ENCODE peak calls at places on chromosomes 1 and 21, in five cellular contexts. V, Q, I, L and W are unnamed samples.

GRCh38 chr1:92274939-92275338 is 23.8 kb downstream of the GLMN start:
- DNase-seq in Q (no peak), I (no peak), V (no peak), L (no peak), W (no peak)

GRCh38 chr1:84758968-84759491 is 68.8 kb upstream of the SSX2IP start:
- DNase-seq in V (no peak), I (no peak), Q (no peak), L (no peak), W (no peak)

GRCh38 chr1:223394242-223394641 is 1.0 kb downstream of the CCDC185 start:
- DNase-seq in I (no peak), L (no peak), V (no peak), Q (no peak), W (no peak)

GRCh38 chr1:94250341-94250740 is 13.0 kb upstream of the ARHGAP29 start:
- DNase-seq in Q (peak; percentile 67), L (no peak), I (no peak), V (no peak), W (no peak)

GRCh38 chr1:110356379-110356778 is 17.2 kb downstream of the RBM15 start:
- DNase-seq in I (no peak), L (no peak), Q (no peak), V (no peak), W (no peak)

GRCh38 chr1:173669491-173669941 is at the start of gene ANKRD45:
- DNase-seq in Q (no peak), V (peak; percentile 40), I (no peak), L (no peak), W (no peak)

GRCh38 chr1:168121314-168122029 is 15.3 kb downstream of the GPR161 start:
- DNase-seq in Q (peak; percentile 37), V (peak; percentile 81), L (no peak), I (peak; percentile 74), W (no peak)

GRCh38 chr1:42433324-42433860 is 22.4 kb downstream of the ZMYND12 start:
- DNase-seq in V (no peak), L (no peak), Q (no peak), I (no peak), W (no peak)

GRCh38 chr1:200154069-200154767 is 126.7 kb downstream of the NR5A2 start:
- DNase-seq in Q (no peak), L (peak; percentile 94), V (no peak), I (no peak), W (peak; percentile 44)

GRCh38 chr1:151993084-151993733 is 450 bp downstream of the S100A10 start:
- DNase-seq in V (peak; percentile 40), I (peak; percentile 82), Q (peak; percentile 42), L (no peak), W (peak; percentile 40)

GRCh38 chr21:38434913-38435533 is 63.3 kb downstream of the ERG start:
- DNase-seq in Q (no peak), I (no peak), L (no peak), V (no peak), W (no peak)

GRCh38 chr1:89721351-89721750 is 88.4 kb downstream of the LRRC8C start:
- DNase-seq in L (peak; percentile 61), I (no peak), Q (no peak), V (no peak), W (peak; percentile 16)

GRCh38 chr1:36108314-36108713 is 16.7 kb downstream of the COL8A2 start:
- DNase-seq in I (no peak), V (no peak), Q (no peak), L (no peak), W (no peak)

GRCh38 chr1:208233546-208233945 is 10.6 kb downstream of the PLXNA2 start:
- DNase-seq in V (no peak), L (no peak), I (peak; percentile 40), Q (peak; percentile 78), W (no peak)

GRCh38 chr1:204366759-204367158 is 7.0 kb upstream of the PLEKHA6 start:
- DNase-seq in L (peak; percentile 32), V (no peak), Q (no peak), I (no peak), W (peak; percentile 11)

GRCh38 chr1:41492341-41492848 is 7.9 kb upstream of the EDN2 start:
- DNase-seq in L (peak; percentile 77), V (no peak), I (no peak), Q (no peak), W (peak; percentile 47)

GRCh38 chr1:57683037-57683928 is 259.4 kb upstream of the DAB1 start:
- DNase-seq in L (no peak), V (no peak), Q (no peak), I (no peak), W (no peak)

GRCh38 chr21:16908087-16908486 is 604.8 kb upstream of the CXADR start:
- DNase-seq in V (no peak), L (no peak), Q (no peak), I (no peak), W (no peak)

GRCh38 chr1:115411388-115412063 is 73.5 kb upstream of the NGF start:
- DNase-seq in Q (no peak), I (no peak), L (no peak), V (no peak), W (no peak)

GRCh38 chr1:21396516-21396915 is 43.4 kb upstream of the NBPF3 start:
- DNase-seq in V (no peak), I (no peak), L (no peak), Q (no peak), W (no peak)
- H3K4me1 ChIP-seq in V (no peaks in the 10 kb centered on the region), I (no peaks in the 10 kb centered on the region), L (peaks cover 6% of the 10 kb centered on the region), Q (no peaks in the 10 kb centered on the region), W (no peaks in the 10 kb centered on the region)

DNA sequence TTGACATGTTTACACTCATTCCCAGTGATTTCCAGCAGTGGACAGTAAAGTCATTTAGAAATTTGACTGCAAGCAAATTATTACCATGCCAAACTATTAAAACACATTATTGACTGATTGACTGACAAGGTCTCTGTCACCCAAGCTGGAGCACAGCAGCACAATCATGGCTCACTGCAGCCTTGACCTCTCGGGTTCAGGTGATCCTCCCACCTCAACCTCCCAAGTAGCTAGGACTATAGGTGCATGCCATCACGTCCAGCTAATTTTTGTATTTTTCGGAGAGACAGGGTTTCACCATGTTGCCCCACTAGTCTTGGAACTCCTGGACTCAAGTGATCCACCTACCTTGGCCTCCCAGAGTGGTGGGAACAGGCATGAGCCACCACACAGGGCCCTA is 24.2 kb downstream of the PTP4A2 start:
- DNase-seq in L (no peak), V (no peak), Q (no peak), I (no peak), W (no peak)
- H3K27me3 ChIP-seq in L (no peaks in the 10 kb centered on the region), V (no peaks in the 10 kb centered on the region), Q (no peaks in the 10 kb centered on the region), I (no peaks in the 10 kb centered on the region), W (no peaks in the 10 kb centered on the region)

GRCh38 chr1:33119532-33120217 is 38.7 kb downstream of the AZIN2 start:
- DNase-seq in V (no peak), L (no peak), I (no peak), Q (no peak), W (no peak)
- TF ChIP-seq CTCF in V (no peak), L (no peak), I (no peak), Q (no peak), W (no peak)

DNA sequence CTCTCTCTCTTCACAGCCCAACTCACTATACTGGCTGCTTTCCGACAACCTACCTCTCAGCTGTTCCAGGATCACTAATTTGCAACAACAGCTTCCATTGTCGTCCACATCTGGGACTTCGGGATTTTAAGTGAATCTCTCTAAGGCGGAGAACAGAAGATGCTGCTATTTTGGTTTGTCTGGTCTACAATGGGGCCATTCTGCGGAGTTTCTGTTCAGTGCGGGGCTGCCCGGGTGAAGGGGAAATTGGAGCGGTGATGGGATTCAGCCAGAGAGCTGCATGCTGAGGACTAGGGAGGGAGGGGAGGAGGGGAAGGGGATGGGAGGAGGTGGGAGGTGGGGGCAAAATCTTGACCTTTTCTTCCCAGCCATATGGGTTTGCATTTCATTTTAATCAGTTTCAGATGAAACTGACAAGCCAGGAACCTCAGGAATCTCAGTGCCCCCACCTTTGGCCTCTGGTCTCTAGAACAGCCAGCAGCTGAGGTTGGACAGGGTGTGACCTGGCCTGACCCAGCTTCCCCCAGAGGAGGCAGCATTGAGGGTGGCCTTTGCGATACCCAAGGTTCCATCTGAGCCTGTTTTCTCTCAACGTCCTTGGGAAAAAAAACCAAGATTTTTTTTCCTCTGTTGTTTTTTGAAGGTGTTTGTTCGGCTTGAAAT is 6.9 kb upstream of the SRP9 start:
- DNase-seq in Q (no peak), L (no peak), V (no peak), I (peak; percentile 40), W (no peak)
- H3K4me1 ChIP-seq in Q (peaks cover 85% of the 10 kb centered on the region), L (peaks cover 15% of the 10 kb centered on the region), V (peaks cover 42% of the 10 kb centered on the region), I (peaks cover 64% of the 10 kb centered on the region), W (peaks cover 12% of the 10 kb centered on the region)

GRCh38 chr21:45494135-45494850 is 47.9 kb downstream of the SLC19A1 start:
- DNase-seq in Q (no peak), I (no peak), V (no peak), L (no peak), W (no peak)
- H3K27me3 ChIP-seq in Q (no peaks in the 10 kb centered on the region), I (no peaks in the 10 kb centered on the region), V (no peaks in the 10 kb centered on the region), L (no peaks in the 10 kb centered on the region), W (no peaks in the 10 kb centered on the region)

DNA sequence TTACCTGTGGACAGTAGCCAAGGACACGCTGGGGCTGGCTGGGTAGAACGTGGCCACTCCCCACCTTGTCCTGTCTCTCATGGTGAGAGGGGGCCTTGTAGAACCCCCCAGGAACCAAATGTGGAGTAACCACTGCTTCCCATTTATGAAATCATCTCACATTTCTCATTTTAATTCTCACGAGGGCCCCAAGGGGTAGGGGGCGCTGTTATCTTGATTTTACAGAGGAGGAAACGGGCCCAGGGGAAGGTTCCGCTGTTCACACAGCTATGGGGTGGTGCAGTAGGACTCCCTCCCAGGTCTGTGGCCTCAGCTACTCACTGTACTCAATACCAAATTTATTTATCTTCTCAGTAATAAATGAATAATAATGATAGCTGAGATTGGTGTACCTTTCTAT is 5.5 kb downstream of the SMPDL3B start:
- DNase-seq in V (peak; percentile 63), Q (peak; percentile 59), I (no peak), L (peak; percentile 74), W (peak; percentile 51)
- TF ChIP-seq CTCF in V (peak; percentile 43), Q (no peak), I (no peak), L (peak; percentile 53), W (peak; percentile 64)

GRCh38 chr1:234239936-234240335 is 133.3 kb upstream of the COA6 start:
- DNase-seq in Q (no peak), V (no peak), I (no peak), L (no peak), W (no peak)
- H3K4me1 ChIP-seq in Q (no peaks in the 10 kb centered on the region), V (no peaks in the 10 kb centered on the region), I (no peaks in the 10 kb centered on the region), L (no peaks in the 10 kb centered on the region), W (no peaks in the 10 kb centered on the region)

DNA sequence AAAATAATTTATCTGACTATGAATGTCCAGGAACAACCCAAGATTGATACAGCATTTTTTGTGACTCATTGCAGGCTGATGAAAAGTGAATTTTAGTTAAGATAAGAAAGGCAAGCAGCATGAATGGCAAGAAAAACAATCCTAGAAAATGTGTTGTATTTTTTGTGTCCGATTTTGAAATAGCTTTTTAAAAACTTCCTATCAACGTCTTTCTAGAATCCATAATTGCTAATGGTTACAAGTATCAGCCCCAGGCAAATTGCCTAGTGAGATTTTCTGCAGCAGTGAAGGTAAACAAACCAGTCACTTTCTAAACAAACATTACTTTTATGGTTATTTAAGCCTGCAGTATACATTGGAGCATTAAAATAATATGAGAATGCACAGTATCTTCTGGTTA is 251.7 kb downstream of the PTPRC start:
- DNase-seq in Q (no peak), V (no peak), L (no peak), I (no peak), W (no peak)
- H3K27me3 ChIP-seq in Q (no peaks in the 10 kb centered on the region), V (no peaks in the 10 kb centered on the region), L (no peaks in the 10 kb centered on the region), I (no peaks in the 10 kb centered on the region), W (no peaks in the 10 kb centered on the region)